ENCODE peak calls at places on chromosomes 5 and 9, in nine cellular contexts. I is bronchial epithelial cell, S is astrocyte of the spinal cord, D is GM12865, B is stomach, V is HepG2, Q is endothelial cell, T is A549, C is psoas muscle. E is an unnamed sample.

GRCh38 chr5:78927657-78928282 is 57.3 kb downstream of the ARSB start:
- DNase-seq in Q (no peak), C (no peak), B (no peak), S (peak), V (peak), D (no peak), T (peak), I (no peak), E (peak)

GRCh38 chr5:68424799-68425537 is 209.4 kb downstream of the PIK3R1 start:
- DNase-seq in V (no peak), D (peak), I (peak), B (no peak), C (no peak), T (no peak), S (peak), Q (no peak), E (no peak)

GRCh38 chr5:61618577-61618976 is 286.5 kb downstream of the ZSWIM6 start:
- DNase-seq in T (no peak), B (no peak), S (no peak), Q (no peak), V (no peak), I (no peak), C (no peak), D (no peak), E (no peak)

GRCh38 chr5:169302491-169303118 is 1.7 kb upstream of the SLIT3 start:
- DNase-seq in I (peak), T (peak), Q (peak), D (peak), S (peak), C (peak), V (peak), B (peak), E (peak)

GRCh38 chr5:108753877-108754276 is 6.2 kb downstream of the FER start:
- DNase-seq in T (no peak), C (no peak), S (peak), Q (no peak), D (no peak), V (no peak), B (no peak), I (peak), E (no peak)

GRCh38 chr9:108057421-108058136 is 568.0 kb upstream of the KLF4 start:
- DNase-seq in I (peak), S (peak), T (peak), D (no peak), B (no peak), Q (no peak), C (no peak), V (no peak), E (peak)

GRCh38 chr5:8333445-8333844 is 464.5 kb downstream of the MTRR start:
- DNase-seq in T (no peak), C (no peak), D (no peak), V (no peak), S (no peak), Q (no peak), B (no peak), I (no peak), E (no peak)

GRCh38 chr9:71819115-71819739 is 50.9 kb upstream of the CEMIP2 start:
- DNase-seq in S (peak), T (peak), Q (peak), V (peak), D (peak), I (peak), C (peak), B (peak), E (peak)

GRCh38 chr5:71666321-71666720 is 52.8 kb upstream of the CARTPT start:
- DNase-seq in I (no peak), S (no peak), D (no peak), V (no peak), C (no peak), B (no peak), Q (no peak), T (no peak), E (no peak)

GRCh38 chr9:87812375-87813118 is 70.1 kb upstream of the SPATA31E1 start:
- DNase-seq in C (no peak), V (peak), I (peak), Q (peak), T (peak), S (peak), B (no peak), D (peak), E (peak)

GRCh38 chr9:98108540-98109031 is 10.4 kb downstream of the TRIM14 start:
- DNase-seq in I (no peak), S (no peak), V (no peak), D (peak), C (no peak), B (no peak), Q (no peak), T (no peak), E (no peak)

GRCh38 chr5:163821142-163821541 is 315.7 kb downstream of the MAT2B start:
- DNase-seq in I (no peak), T (no peak), S (no peak), Q (no peak), V (no peak), C (no peak), B (no peak), D (peak), E (no peak)

GRCh38 chr5:6596388-6596787 is 36.5 kb downstream of the NSUN2 start:
- DNase-seq in I (no peak), B (no peak), D (no peak), V (no peak), T (no peak), S (no peak), Q (no peak), C (no peak), E (no peak)

GRCh38 chr5:151022511-151023018 is 2.2 kb downstream of the GPX3 start:
- DNase-seq in C (peak), V (no peak), I (peak), T (no peak), S (peak), D (no peak), Q (no peak), B (no peak), E (no peak)

DNA sequence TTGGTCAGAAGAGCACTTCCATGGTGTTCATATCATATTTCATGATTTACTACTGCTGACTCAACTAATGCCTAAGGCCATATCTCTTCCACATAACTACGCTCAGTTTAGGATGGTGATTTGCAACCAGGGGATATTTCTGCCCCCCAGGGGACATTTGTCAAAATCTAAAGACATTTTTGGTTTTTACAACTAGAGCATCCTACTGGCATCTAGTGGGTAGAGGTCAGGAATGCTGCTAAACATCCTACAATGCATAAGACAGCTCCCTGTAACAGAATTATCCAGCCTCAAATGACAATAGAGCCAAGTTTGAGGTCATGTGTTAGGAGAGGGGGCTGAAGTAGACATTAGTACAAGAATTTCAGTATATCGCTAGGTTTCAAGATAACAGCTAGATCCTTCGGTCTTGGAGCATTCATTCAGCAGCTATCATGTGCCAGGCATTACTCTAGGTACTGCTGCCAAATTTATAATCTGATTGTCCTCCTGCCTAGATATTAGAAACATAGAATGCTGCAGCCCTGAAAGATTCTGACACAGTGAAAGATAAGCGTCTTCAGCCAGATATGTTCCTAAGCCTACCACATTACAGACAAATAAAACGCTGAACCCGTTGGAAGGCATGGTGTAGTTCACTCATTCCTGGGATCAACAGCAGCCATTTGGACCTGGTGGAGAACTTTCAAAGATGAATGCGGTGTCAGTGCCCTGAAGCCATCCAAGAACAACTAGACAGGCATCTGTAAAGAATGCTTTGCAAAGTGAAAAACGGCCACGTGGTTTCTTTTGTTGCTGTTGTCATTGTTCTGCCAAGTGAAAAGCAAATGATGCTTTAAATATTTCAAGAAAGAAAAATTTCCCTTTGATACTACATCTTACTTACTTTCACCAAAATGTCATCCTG is 55.5 kb upstream of the FST start:
- DNase-seq in C (no peak), D (no peak), Q (no peak), V (no peak), I (peak), B (no peak), S (no peak), T (no peak), E (no peak)
- TF ChIP-seq CTCF in C (no peak), D (no peak), Q (no peak), V (no peak), I (no peak), B (no peak), S (no peak), T (no peak), E (no peak)

GRCh38 chr9:128067622-128067897 is 440 bp upstream of the NAIF1 start:
- DNase-seq in T (no peak), Q (no peak), I (no peak), C (no peak), D (no peak), B (no peak), V (no peak), S (no peak), E (no peak)

GRCh38 chr9:128068656-128069221 is 707 bp downstream of the SLC25A25 start:
- DNase-seq in B (no peak), T (no peak), I (no peak), C (no peak), D (no peak), S (no peak), V (no peak), Q (no peak), E (no peak)

GRCh38 chr9:128065907-128066712 is 1.0 kb downstream of the NAIF1 start:
- DNase-seq in C (no peak), D (no peak), Q (no peak), S (no peak), B (no peak), V (no peak), I (no peak), T (no peak), E (no peak)

GRCh38 chr9:128067898-128068655 is at the start of gene SLC25A25:
- DNase-seq in I (peak), V (peak), T (peak), S (peak), Q (peak), C (peak), D (peak), B (peak), E (peak)

GRCh38 chr9:128066713-128067621 is at the start of gene NAIF1:
- DNase-seq in D (peak), I (peak), Q (peak), V (peak), S (peak), B (peak), T (peak), C (peak), E (peak)
- TF ChIP-seq CTCF in D (no peak), I (no peak), Q (no peak), V (no peak), S (no peak), B (no peak), T (no peak), C (no peak), E (no peak)

GRCh38 chr9:130996205-130996604 is 12.8 kb upstream of the LAMC3 start:
- DNase-seq in V (no peak), S (no peak), T (no peak), I (no peak), C (no peak), Q (no peak), D (no peak), B (no peak), E (no peak)

GRCh38 chr9:130994546-130995398 is 14.2 kb upstream of the LAMC3 start:
- DNase-seq in Q (no peak), S (no peak), I (no peak), T (no peak), D (no peak), B (no peak), C (no peak), V (no peak), E (no peak)

GRCh38 chr9:130994135-130994534 is 14.8 kb upstream of the LAMC3 start:
- DNase-seq in D (no peak), B (no peak), I (no peak), T (no peak), C (no peak), S (no peak), Q (no peak), V (no peak), E (no peak)

GRCh38 chr9:130996672-130997394 is 12.1 kb upstream of the LAMC3 start:
- DNase-seq in B (no peak), D (no peak), C (no peak), S (no peak), I (no peak), V (no peak), T (peak), Q (no peak), E (no peak)

GRCh38 chr9:130995399-130995941 is 13.5 kb upstream of the LAMC3 start:
- DNase-seq in B (no peak), S (peak), I (no peak), Q (no peak), D (peak), V (no peak), C (peak), T (peak), E (no peak)
- TF ChIP-seq CTCF in B (no peak), S (no peak), I (no peak), Q (no peak), D (no peak), V (no peak), C (no peak), T (no peak), E (no peak)

GRCh38 chr5:112174959-112175594 is 244.0 kb downstream of the EPB41L4A start:
- DNase-seq in T (peak), D (peak), V (peak), B (no peak), C (peak), S (peak), Q (peak), I (peak), E (peak)
- TF ChIP-seq CTCF in T (peak), D (peak), V (peak), B (peak), C (peak), S (peak), Q (peak), I (peak), E (peak)

DNA sequence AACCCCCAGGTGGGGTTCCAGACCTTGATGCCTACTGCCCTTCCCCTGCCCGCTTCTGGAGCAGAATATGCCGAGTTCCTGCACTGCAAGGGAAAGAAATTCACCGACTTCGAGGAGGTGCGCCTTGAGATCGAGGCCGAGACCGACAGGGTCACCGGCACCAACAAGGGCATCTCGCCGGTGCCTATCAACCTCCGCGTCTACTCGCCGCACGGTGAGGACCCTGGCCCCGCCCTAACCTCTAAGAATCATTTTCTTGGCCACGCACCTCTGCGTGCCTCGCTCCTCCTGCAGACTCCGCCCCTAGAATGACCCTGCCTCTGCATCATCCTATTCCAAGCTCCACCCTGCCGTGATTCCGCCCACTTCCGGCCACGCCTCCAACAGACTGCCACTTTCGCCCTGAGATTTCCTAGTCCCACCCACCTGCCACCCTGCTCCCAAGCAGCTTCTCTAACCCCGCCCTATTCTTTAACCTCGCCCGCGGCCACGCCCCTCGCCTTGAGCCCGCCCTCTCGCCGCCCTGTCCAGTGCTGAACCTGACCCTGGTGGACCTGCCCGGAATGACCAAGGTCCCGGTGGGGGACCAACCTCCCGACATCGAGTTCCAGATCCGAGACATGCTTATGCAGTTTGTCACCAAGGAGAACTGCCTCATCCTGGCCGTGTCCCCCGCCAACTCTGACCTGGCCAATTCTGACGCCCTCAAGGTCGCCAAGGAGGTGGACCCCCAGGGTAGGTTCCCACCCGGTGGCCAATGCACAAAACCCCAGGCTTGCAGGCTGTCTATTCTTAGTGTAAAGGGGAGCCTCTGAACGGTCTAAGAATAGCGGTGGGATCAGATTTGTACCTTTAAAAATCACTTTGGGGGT is 15.6 kb downstream of the DNM1 start:
- DNase-seq in Q (peak), I (peak), B (peak), S (peak), C (peak), T (peak), V (peak), D (peak), E (peak)
- TF ChIP-seq CTCF in Q (no peak), I (no peak), B (peak), S (no peak), C (no peak), T (no peak), V (no peak), D (no peak), E (no peak)

GRCh38 chr5:74393943-74394342 is 246.6 kb downstream of the ENC1 start:
- DNase-seq in S (no peak), B (no peak), Q (no peak), D (peak), V (no peak), T (no peak), I (no peak), C (no peak), E (no peak)

GRCh38 chr5:74394924-74395880 is 245.3 kb downstream of the ENC1 start:
- DNase-seq in C (no peak), D (peak), B (no peak), T (no peak), S (no peak), Q (peak), V (peak), I (peak), E (peak)

GRCh38 chr5:74392698-74393431 is 247.7 kb downstream of the ENC1 start:
- DNase-seq in C (no peak), V (no peak), B (no peak), Q (no peak), D (no peak), S (peak), T (no peak), I (peak), E (no peak)

GRCh38 chr5:74396913-74397606 is 243.5 kb downstream of the ENC1 start:
- DNase-seq in T (no peak), B (no peak), D (no peak), V (peak), Q (no peak), C (no peak), S (peak), I (no peak), E (no peak)

DNA sequence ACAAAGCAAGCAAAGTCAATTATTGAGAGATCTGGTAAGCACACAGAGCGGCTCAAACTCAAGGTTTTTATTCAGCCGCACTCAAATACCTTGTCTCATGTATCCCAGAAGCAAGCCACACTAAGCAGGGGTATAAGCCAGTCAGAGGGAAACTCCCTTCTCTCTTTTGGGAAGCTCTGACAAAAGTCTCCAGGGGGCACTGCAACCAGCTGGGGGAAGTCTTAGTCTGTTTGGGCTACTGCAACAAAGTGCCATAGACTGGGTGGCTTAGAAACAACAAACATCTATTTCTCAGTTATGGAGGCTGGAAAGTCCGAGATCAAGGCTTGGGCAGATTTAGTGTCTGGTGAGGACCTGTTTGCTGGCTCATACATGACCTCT is 246.0 kb downstream of the ENC1 start:
- DNase-seq in V (peak), I (no peak), S (no peak), C (no peak), Q (no peak), T (no peak), D (peak), B (no peak), E (peak)
- TF ChIP-seq CTCF in V (peak), I (peak), S (no peak), C (no peak), Q (no peak), T (no peak), D (no peak), B (no peak), E (no peak)

GRCh38 chr5:9922719-9923118 is 292.6 kb upstream of the TAS2R1 start:
- DNase-seq in T (peak), Q (no peak), I (no peak), V (no peak), C (no peak), D (no peak), B (no peak), S (no peak), E (no peak)
- TF ChIP-seq CTCF in T (peak), Q (peak), I (no peak), V (no peak), C (no peak), D (peak), B (no peak), S (no peak), E (no peak)

GRCh38 chr5:82421119-82421518 is 143.0 kb upstream of the RPS23 start:
- DNase-seq in T (peak), I (peak), V (no peak), Q (no peak), C (no peak), S (peak), D (no peak), B (no peak), E (peak)
- TF ChIP-seq CTCF in T (no peak), I (peak), V (no peak), Q (no peak), C (no peak), S (peak), D (no peak), B (no peak), E (no peak)

GRCh38 chr5:129664336-129664937 is 83.5 kb upstream of the MINAR2 start:
- DNase-seq in C (no peak), B (peak), Q (peak), T (peak), V (peak), S (peak), D (peak), I (peak), E (peak)
- TF ChIP-seq CTCF in C (peak), B (peak), Q (peak), T (peak), V (peak), S (peak), D (peak), I (peak), E (peak)

DNA sequence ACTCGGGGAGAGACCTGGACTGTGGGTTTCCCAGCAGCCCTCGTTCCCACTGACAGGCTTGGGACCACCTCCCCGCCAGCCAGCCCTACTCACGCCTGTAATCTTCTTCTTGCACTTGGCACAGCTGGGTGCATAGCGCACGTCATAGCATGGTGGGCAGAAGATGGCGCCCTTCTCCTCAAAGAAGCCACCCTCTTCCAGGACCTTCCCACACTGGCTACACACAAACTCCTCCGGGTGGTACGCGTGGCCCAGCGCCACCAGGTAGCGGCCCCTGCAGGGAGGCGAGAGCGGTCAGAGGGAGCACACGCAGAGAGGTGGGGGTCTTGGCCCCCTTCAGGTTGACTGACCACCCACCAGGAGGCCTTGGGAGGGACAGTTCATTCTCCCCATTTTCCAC is 9.4 kb downstream of the PDLIM7 start:
- DNase-seq in V (no peak), T (no peak), I (no peak), B (no peak), S (no peak), Q (no peak), D (no peak), C (no peak), E (no peak)
- TF ChIP-seq CTCF in V (peak), T (no peak), I (no peak), B (no peak), S (no peak), Q (no peak), D (no peak), C (no peak), E (peak)